ENCODE peak calls at places on chromosome 15, in ten cellular contexts. F, E, B, P, O, U, K, G, I and T are unnamed samples.

GRCh38 chr15:71237456-71238188 is 122.4 kb downstream of the THSD4 start:
- DNase-seq in O (no peak), I (no peak), F (no peak), U (peak; percentile 92), K (peak; percentile 82), E (peak; percentile 78), G (no peak), B (no peak), P (no peak), T (no peak)

GRCh38 chr15:53837263-53837662 is 77.8 kb upstream of the WDR72 start:
- DNase-seq in P (no peak), I (no peak), U (no peak), E (no peak), B (no peak), O (no peak), F (no peak), G (no peak), K (no peak), T (peak; percentile 85)

GRCh38 chr15:82543155-82543554 is 2.9 kb upstream of the RPS17 start:
- DNase-seq in E (no peak), U (peak; percentile 74), F (no peak), K (no peak), B (no peak), O (no peak), P (no peak), I (no peak), G (no peak), T (no peak)

GRCh38 chr15:100880139-100880896 is 687 bp downstream of the ALDH1A3 start:
- DNase-seq in B (peak; percentile 30), O (no peak), U (no peak), K (no peak), E (no peak), P (no peak), G (no peak), F (no peak), I (no peak), T (no peak)

GRCh38 chr15:64521726-64522164 is 61.4 kb downstream of the ZNF609 start:
- DNase-seq in U (peak; percentile 87), K (peak; percentile 16), O (no peak), B (no peak), I (no peak), G (no peak), P (no peak), E (peak; percentile 21), F (no peak), T (no peak)

GRCh38 chr15:52803543-52804306 is 13.6 kb upstream of the ONECUT1 start:
- DNase-seq in I (no peak), E (no peak), G (no peak), O (no peak), K (no peak), B (peak; percentile 18), F (no peak), P (no peak), U (no peak), T (no peak)

GRCh38 chr15:31376511-31376910 is 49.9 kb downstream of the KLF13 start:
- DNase-seq in I (no peak), O (no peak), E (no peak), F (no peak), B (no peak), K (no peak), G (no peak), P (no peak), U (no peak), T (no peak)

GRCh38 chr15:100210338-100210737 is 131.4 kb downstream of the ADAMTS17 start:
- DNase-seq in U (no peak), G (no peak), B (no peak), K (no peak), O (no peak), I (no peak), P (no peak), F (no peak), E (no peak), T (no peak)

GRCh38 chr15:45134682-45135604 is 5.1 kb downstream of the DUOX1 start:
- DNase-seq in U (no peak), P (no peak), F (no peak), B (peak; percentile 47), G (no peak), K (no peak), E (no peak), I (peak; percentile 37), O (no peak), T (no peak)

GRCh38 chr15:38112406-38112805 is 140.2 kb upstream of the SPRED1 start:
- DNase-seq in B (no peak), P (no peak), U (no peak), F (no peak), K (no peak), E (no peak), O (no peak), I (no peak), G (no peak), T (no peak)

GRCh38 chr15:63274427-63274826 is 3.0 kb upstream of the APH1B start:
- DNase-seq in P (no peak), B (no peak), G (no peak), K (no peak), F (no peak), I (no peak), U (no peak), O (no peak), E (no peak), T (no peak)

GRCh38 chr15:62618432-62618831 is 424.1 kb upstream of the TPM1 start:
- DNase-seq in G (no peak), I (no peak), B (no peak), K (no peak), P (no peak), U (peak; percentile 92), F (no peak), O (no peak), E (no peak), T (no peak)

GRCh38 chr15:61011576-61012336 is 217.3 kb downstream of the RORA start:
- DNase-seq in B (no peak), U (no peak), P (no peak), I (no peak), F (no peak), E (no peak), O (no peak), G (no peak), K (no peak), T (no peak)